ENCODE peak calls at places on chromosomes 7 and 10, in four cellular contexts. W is A549, A is HepG2, B is K562. H is an unnamed sample.
A peak's percentile ranks its signal among the peaks of the same experiment; 100 is the strongest.

GRCh38 chr10:129689681-129690080 is 222.6 kb downstream of the MGMT start:
- DNase-seq in W (no peak), A (no peak), B (no peak), H (no peak)

GRCh38 chr7:69162931-69163330 is 435.3 kb upstream of the AUTS2 start:
- DNase-seq in W (no peak), A (no peak), B (no peak), H (no peak)

GRCh38 chr10:24462889-24463552 is 254.1 kb downstream of the KIAA1217 start:
- DNase-seq in W (peak; percentile 17), A (no peak), B (no peak), H (no peak)

GRCh38 chr7:90952649-90952991 is 311.6 kb upstream of the FZD1 start:
- DNase-seq in W (no peak), A (no peak), B (no peak), H (no peak)

GRCh38 chr7:52475192-52475591 is 560.2 kb upstream of the POM121L12 start:
- DNase-seq in W (no peak), A (no peak), B (no peak), H (no peak)

GRCh38 chr10:78973901-78974408 is 94.8 kb upstream of the ZMIZ1 start:
- DNase-seq in W (peak; percentile 82), A (peak; percentile 93), B (peak; percentile 80), H (peak; percentile 82)

GRCh38 chr7:151271699-151272355 is 23.3 kb upstream of the SMARCD3 start:
- DNase-seq in W (peak; percentile 33), A (peak; percentile 53), B (no peak), H (no peak)

GRCh38 chr7:69598487-69599148 is 343 bp downstream of the AUTS2 start:
- DNase-seq in W (no peak), A (no peak), B (no peak), H (peak; percentile 31)

GRCh38 chr10:14700551-14700950 is 74.1 kb downstream of the FAM107B start:
- DNase-seq in W (no peak), A (no peak), B (no peak), H (no peak)

GRCh38 chr7:39898867-39899266 is 51.2 kb upstream of the CDK13 start:
- DNase-seq in W (no peak), A (no peak), B (no peak), H (no peak)

GRCh38 chr7:20343211-20343610 is 12.5 kb downstream of the ITGB8 start:
- DNase-seq in W (peak; percentile 37), A (no peak), B (no peak), H (peak; percentile 13)

GRCh38 chr7:38321515-38321944 is 48.1 kb upstream of the TARP start:
- DNase-seq in W (no peak), A (no peak), B (no peak), H (no peak)

GRCh38 chr10:82811621-82812020 is 936.6 kb downstream of the NRG3 start:
- DNase-seq in W (peak; percentile 7), A (no peak), B (peak; percentile 12), H (peak; percentile 74)

GRCh38 chr7:138752568-138753518 is 45.0 kb upstream of the TMEM213 start:
- DNase-seq in W (peak; percentile 63), A (peak; percentile 92), B (no peak), H (peak; percentile 23)

GRCh38 chr10:71964669-71965515 is 697 bp downstream of the CHST3 start:
- DNase-seq in W (peak; percentile 42), A (no peak), B (no peak), H (peak; percentile 60)

GRCh38 chr7:111753968-111754367 is 191.7 kb upstream of the IMMP2L start:
- DNase-seq in W (no peak), A (no peak), B (no peak), H (no peak)

GRCh38 chr10:84344560-84344959 is 16.2 kb downstream of the CCSER2 start:
- DNase-seq in W (no peak), A (no peak), B (no peak), H (no peak)

GRCh38 chr10:89342219-89342966 is 14.6 kb downstream of the IFIT3 start:
- DNase-seq in W (peak; percentile 81), A (no peak), B (no peak), H (no peak)

GRCh38 chr7:28483868-28484267 is 71.5 kb downstream of the CREB5 start:
- DNase-seq in W (no peak), A (no peak), B (no peak), H (no peak)

GRCh38 chr10:85535926-85536325 is 830.7 kb downstream of the GRID1 start:
- DNase-seq in W (no peak), A (no peak), B (no peak), H (no peak)

GRCh38 chr10:4344544-4344994 is 481.4 kb upstream of the AKR1E2 start:
- DNase-seq in W (peak; percentile 92), A (no peak), B (no peak), H (no peak)

GRCh38 chr7:107697246-107698044 is 36.8 kb downstream of the SLC26A4 start:
- DNase-seq in W (no peak), A (no peak), B (no peak), H (no peak)

GRCh38 chr7:56105508-56105907 is 768 bp downstream of the CHCHD2 start:
- DNase-seq in W (peak; percentile 56), A (peak; percentile 73), B (no peak), H (no peak)

GRCh38 chr10:101135151-101136006 is 4.3 kb downstream of the TLX1 start:
- DNase-seq in W (no peak), A (no peak), B (no peak), H (no peak)

GRCh38 chr7:138122162-138122561 is 45.9 kb downstream of the AKR1D1 start:
- DNase-seq in W (no peak), A (no peak), B (no peak), H (no peak)

GRCh38 chr7:45660201-45660900 is 86.2 kb downstream of the ADCY1 start:
- DNase-seq in W (no peak), A (no peak), B (no peak), H (no peak)

GRCh38 chr7:107170051-107170661 is 1.4 kb downstream of the HBP1 start:
- DNase-seq in W (no peak), A (no peak), B (no peak), H (no peak)

GRCh38 chr7:36304099-36304425 is 85.6 kb upstream of the ANLN start:
- DNase-seq in W (no peak), A (no peak), B (no peak), H (no peak)

GRCh38 chr7:127632276-127632910 is 14.5 kb upstream of the PAX4 start:
- DNase-seq in W (no peak), A (no peak), B (no peak), H (no peak)

GRCh38 chr7:85102813-85103350 is 84.0 kb downstream of the SEMA3D start:
- DNase-seq in W (no peak), A (no peak), B (no peak), H (no peak)

GRCh38 chr10:60388709-60389241 is 900 bp downstream of the ANK3 start:
- DNase-seq in W (no peak), A (no peak), B (no peak), H (no peak)

GRCh38 chr7:16822029-16822428 is 17.2 kb upstream of the AGR2 start:
- DNase-seq in W (peak; percentile 67), A (no peak), B (no peak), H (no peak)

GRCh38 chr10:113301342-113301984 is 251.4 kb upstream of the HABP2 start:
- DNase-seq in W (peak; percentile 24), A (peak; percentile 3), B (no peak), H (peak; percentile 57)

GRCh38 chr7:130322615-130323014 is 22.0 kb upstream of the CPA5 start:
- DNase-seq in W (no peak), A (no peak), B (no peak), H (no peak)

GRCh38 chr10:1159131-1160061 is 103.2 kb downstream of the WDR37 start:
- DNase-seq in W (no peak), A (no peak), B (peak; percentile 59), H (no peak)

GRCh38 chr7:129168219-129168991 is 20.0 kb upstream of the SMO start:
- DNase-seq in W (no peak), A (no peak), B (peak; percentile 37), H (peak; percentile 42)
- TF ChIP-seq NR3C1 in W (no peak), A (no peak), B (no peak), H (no peak)

DNA sequence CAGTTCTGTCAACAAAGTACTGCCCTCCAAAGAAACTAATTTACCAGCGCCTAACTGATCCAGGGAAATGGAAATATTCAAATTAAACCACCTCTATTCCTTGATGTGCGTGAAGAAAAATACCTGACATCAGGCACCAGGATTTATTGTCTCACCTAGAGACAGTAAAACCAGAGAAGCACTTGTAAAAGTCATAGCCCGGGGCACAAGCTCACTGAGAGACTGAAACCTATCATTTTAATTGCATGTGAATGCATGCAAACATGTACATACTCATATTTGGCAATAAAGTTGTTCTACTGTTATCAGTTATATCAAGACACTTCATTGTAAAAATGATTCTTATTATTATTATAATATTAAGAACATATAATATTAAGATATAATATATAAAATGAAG is 147.3 kb upstream of the VSTM2A start:
- DNase-seq in W (no peak), A (no peak), B (no peak), H (no peak)
- TF ChIP-seq NR3C1 in W (no peak), A (no peak), B (no peak), H (no peak)

DNA sequence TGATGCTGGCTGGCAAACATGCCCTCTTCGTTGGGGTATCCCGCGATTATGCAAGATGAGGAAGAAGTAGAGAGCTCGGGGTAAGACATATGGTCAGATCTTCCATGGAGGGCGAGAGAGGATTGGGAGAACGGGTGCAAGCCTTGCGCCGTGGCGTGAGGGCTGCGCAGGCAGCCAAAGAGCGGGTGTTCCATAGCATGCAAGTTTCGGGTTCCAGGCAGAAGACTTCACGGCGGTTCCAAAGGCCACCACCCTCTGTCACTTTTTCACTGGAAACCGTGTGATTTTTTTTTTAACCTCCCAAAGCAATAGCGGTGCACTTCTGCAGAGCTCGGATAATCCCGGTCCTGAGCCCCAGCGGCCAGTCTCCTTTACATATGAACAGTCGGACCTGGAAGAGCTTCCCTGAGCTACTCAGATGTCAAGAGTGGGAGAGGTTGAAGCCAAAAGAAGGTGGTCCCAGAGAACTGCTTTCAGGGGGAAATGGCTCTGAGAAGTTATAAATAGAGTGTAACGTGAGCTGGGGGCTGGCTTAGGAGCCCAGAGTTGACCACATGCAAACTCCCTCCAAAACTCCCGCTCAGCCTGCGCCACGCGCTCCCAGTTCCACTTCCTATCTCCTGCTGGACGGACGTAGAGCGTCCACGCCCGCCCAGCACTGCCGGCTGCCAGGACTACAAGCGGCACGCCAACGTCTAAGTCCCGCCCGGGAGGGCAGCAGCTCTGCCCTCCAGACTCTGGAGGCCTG is at the start of gene MEOX2:
- DNase-seq in W (peak; percentile 10), A (no peak), B (no peak), H (peak; percentile 43)
- TF ChIP-seq NR3C1 in W (no peak), A (no peak), B (no peak), H (no peak)

DNA sequence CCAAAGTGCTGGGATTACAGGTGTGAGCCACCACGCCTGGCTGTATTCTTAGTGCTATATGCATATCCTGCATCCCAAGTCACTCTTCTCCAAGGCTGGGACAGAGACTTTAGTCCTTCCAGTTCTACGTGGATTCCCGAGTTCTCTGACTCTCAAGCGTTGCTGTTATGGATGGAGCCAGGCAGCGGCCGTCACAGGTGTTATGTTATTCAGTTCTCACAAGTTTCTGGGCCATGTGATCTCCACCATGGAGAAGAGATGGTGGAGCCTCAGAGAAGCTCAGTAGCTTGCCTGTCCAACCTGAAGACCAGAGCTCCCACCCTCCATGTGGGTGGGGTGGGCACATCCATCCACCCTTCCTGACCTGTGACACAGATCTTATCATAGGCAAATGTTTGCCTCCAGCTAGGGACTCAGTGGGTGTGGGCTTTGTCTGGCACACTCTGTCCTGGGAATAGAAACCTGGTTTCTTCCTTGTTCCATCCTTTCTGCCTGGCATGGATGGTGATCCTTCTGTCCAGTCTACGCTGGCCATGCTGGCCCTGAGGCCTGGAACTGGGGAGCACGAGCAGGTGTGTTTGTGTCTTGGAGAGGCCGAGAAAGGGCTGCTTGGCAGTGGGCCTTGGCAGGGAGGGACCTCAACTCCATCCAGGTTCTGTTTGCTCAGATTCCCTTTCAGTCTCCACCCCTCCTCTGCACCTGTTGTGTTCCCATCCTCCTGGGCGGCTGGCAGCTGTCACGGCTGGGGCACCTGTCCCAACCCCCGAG is 55.3 kb downstream of the NEURL1 start:
- DNase-seq in W (no peak), A (no peak), B (no peak), H (peak; percentile 5)
- TF ChIP-seq NR3C1 in W (no peak), A (no peak), B (no peak), H (no peak)